ENCODE peak calls at places on chromosomes 16 and 17, in eight cellular contexts. One of them, this sample, is unnamed.

GRCh38 chr16:31475949-31476304 is 4.0 kb downstream of the TGFB1I1 start:
- DNase-seq in ELR: no peak
- DNase-seq in NB4: peak
- DNase-seq in DMS153: no peak
- DNase-seq in T-helper 17 cell: no peak
- DNase-seq in lower lobe of right lung: peak
- DNase-seq in RWPE2: no peak
- DNase-seq in tibial nerve: no peak
- DNase-seq in this sample: no peak

GRCh38 chr16:86632206-86632605 is 53.9 kb downstream of the FOXL1 start:
- DNase-seq in ELR: peak
- DNase-seq in NB4: no peak
- DNase-seq in DMS153: no peak
- DNase-seq in T-helper 17 cell: no peak
- DNase-seq in lower lobe of right lung: no peak
- DNase-seq in RWPE2: no peak
- DNase-seq in tibial nerve: no peak
- DNase-seq in this sample: no peak

GRCh38 chr16:1057252-1057932 is 15.2 kb upstream of the SSTR5 start:
- DNase-seq in ELR: peak
- DNase-seq in NB4: no peak
- DNase-seq in DMS153: no peak
- DNase-seq in T-helper 17 cell: peak
- DNase-seq in lower lobe of right lung: no peak
- DNase-seq in RWPE2: no peak
- DNase-seq in tibial nerve: no peak
- DNase-seq in this sample: peak

GRCh38 chr16:4101421-4102275 is 14.6 kb downstream of the ADCY9 start:
- DNase-seq in ELR: no peak
- DNase-seq in NB4: no peak
- DNase-seq in DMS153: no peak
- DNase-seq in T-helper 17 cell: no peak
- DNase-seq in lower lobe of right lung: peak
- DNase-seq in RWPE2: no peak
- DNase-seq in tibial nerve: peak
- DNase-seq in this sample: no peak

GRCh38 chr17:64174686-64175456 is 44.9 kb upstream of the ERN1 start:
- DNase-seq in ELR: peak
- DNase-seq in NB4: peak
- DNase-seq in DMS153: no peak
- DNase-seq in T-helper 17 cell: no peak
- DNase-seq in lower lobe of right lung: peak
- DNase-seq in RWPE2: no peak
- DNase-seq in tibial nerve: no peak
- DNase-seq in this sample: peak

GRCh38 chr17:73691321-73691766 is 47.1 kb upstream of the SDK2 start:
- DNase-seq in ELR: no peak
- DNase-seq in NB4: no peak
- DNase-seq in DMS153: no peak
- DNase-seq in T-helper 17 cell: no peak
- DNase-seq in lower lobe of right lung: no peak
- DNase-seq in RWPE2: no peak
- DNase-seq in tibial nerve: no peak
- DNase-seq in this sample: no peak

GRCh38 chr17:79183221-79184158 is 108.9 kb downstream of the ENGASE start:
- DNase-seq in ELR: no peak
- DNase-seq in NB4: no peak
- DNase-seq in DMS153: no peak
- DNase-seq in T-helper 17 cell: no peak
- DNase-seq in lower lobe of right lung: no peak
- DNase-seq in RWPE2: no peak
- DNase-seq in tibial nerve: no peak
- DNase-seq in this sample: no peak

GRCh38 chr16:84323626-84324025 is 28.9 kb downstream of the WFDC1 start:
- DNase-seq in ELR: no peak
- DNase-seq in NB4: peak
- DNase-seq in DMS153: no peak
- DNase-seq in T-helper 17 cell: no peak
- DNase-seq in lower lobe of right lung: no peak
- DNase-seq in RWPE2: no peak
- DNase-seq in tibial nerve: no peak
- DNase-seq in this sample: no peak

GRCh38 chr17:82675476-82676245 is 22.8 kb downstream of the RAB40B start:
- DNase-seq in ELR: no peak
- DNase-seq in NB4: no peak
- DNase-seq in DMS153: no peak
- DNase-seq in T-helper 17 cell: no peak
- DNase-seq in lower lobe of right lung: no peak
- DNase-seq in RWPE2: peak
- DNase-seq in tibial nerve: no peak
- DNase-seq in this sample: no peak

GRCh38 chr17:10327640-10328039 is 45.2 kb downstream of the MYH13 start:
- DNase-seq in ELR: peak
- DNase-seq in NB4: peak
- DNase-seq in DMS153: no peak
- DNase-seq in T-helper 17 cell: peak
- DNase-seq in lower lobe of right lung: peak
- DNase-seq in RWPE2: peak
- DNase-seq in tibial nerve: peak
- DNase-seq in this sample: peak

GRCh38 chr17:36095992-36096391 is 6.0 kb upstream of the CCL3 start:
- DNase-seq in ELR: no peak
- DNase-seq in NB4: peak
- DNase-seq in DMS153: no peak
- DNase-seq in T-helper 17 cell: no peak
- DNase-seq in lower lobe of right lung: no peak
- DNase-seq in RWPE2: no peak
- DNase-seq in tibial nerve: no peak
- DNase-seq in this sample: peak

GRCh38 chr16:79047337-79047736 is 553.2 kb downstream of the MAF start:
- DNase-seq in ELR: no peak
- DNase-seq in NB4: peak
- DNase-seq in DMS153: no peak
- DNase-seq in T-helper 17 cell: no peak
- DNase-seq in lower lobe of right lung: no peak
- DNase-seq in RWPE2: no peak
- DNase-seq in tibial nerve: no peak
- DNase-seq in this sample: peak

GRCh38 chr16:88754912-88755744 is 29.9 kb downstream of the PIEZO1 start:
- DNase-seq in ELR: peak
- DNase-seq in NB4: no peak
- DNase-seq in DMS153: no peak
- DNase-seq in T-helper 17 cell: no peak
- DNase-seq in lower lobe of right lung: no peak
- DNase-seq in RWPE2: no peak
- DNase-seq in tibial nerve: no peak
- DNase-seq in this sample: no peak

GRCh38 chr17:31579265-31579664 is 187.8 kb downstream of the RAB11FIP4 start:
- DNase-seq in ELR: peak
- DNase-seq in NB4: peak
- DNase-seq in DMS153: peak
- DNase-seq in T-helper 17 cell: no peak
- DNase-seq in lower lobe of right lung: no peak
- DNase-seq in RWPE2: no peak
- DNase-seq in tibial nerve: no peak
- DNase-seq in this sample: no peak

GRCh38 chr17:50763716-50764450 is 3.4 kb downstream of the ANKRD40CL start:
- DNase-seq in ELR: no peak
- DNase-seq in NB4: no peak
- DNase-seq in DMS153: peak
- DNase-seq in T-helper 17 cell: no peak
- DNase-seq in lower lobe of right lung: no peak
- DNase-seq in RWPE2: no peak
- DNase-seq in tibial nerve: no peak
- DNase-seq in this sample: no peak

GRCh38 chr17:37322826-37323561 is 52.8 kb upstream of the C17orf78 start:
- DNase-seq in ELR: no peak
- DNase-seq in NB4: no peak
- DNase-seq in DMS153: no peak
- DNase-seq in T-helper 17 cell: no peak
- DNase-seq in lower lobe of right lung: no peak
- DNase-seq in RWPE2: no peak
- DNase-seq in tibial nerve: no peak
- DNase-seq in this sample: no peak

GRCh38 chr17:51012538-51012937 is 108.1 kb downstream of the SPAG9 start:
- DNase-seq in ELR: no peak
- DNase-seq in NB4: no peak
- DNase-seq in DMS153: no peak
- DNase-seq in T-helper 17 cell: no peak
- DNase-seq in lower lobe of right lung: no peak
- DNase-seq in RWPE2: no peak
- DNase-seq in tibial nerve: no peak
- DNase-seq in this sample: no peak

GRCh38 chr17:17904171-17905035 is 67.6 kb upstream of the SREBF1 start:
- DNase-seq in ELR: no peak
- DNase-seq in NB4: no peak
- DNase-seq in DMS153: no peak
- DNase-seq in T-helper 17 cell: no peak
- DNase-seq in lower lobe of right lung: no peak
- DNase-seq in RWPE2: no peak
- DNase-seq in tibial nerve: no peak
- DNase-seq in this sample: no peak

GRCh38 chr16:964696-965395 is 5.9 kb downstream of the LMF1 start:
- DNase-seq in ELR: no peak
- DNase-seq in NB4: no peak
- DNase-seq in DMS153: no peak
- DNase-seq in T-helper 17 cell: peak
- DNase-seq in lower lobe of right lung: peak
- DNase-seq in RWPE2: no peak
- DNase-seq in tibial nerve: no peak
- DNase-seq in this sample: no peak